ENCODE peak calls at places on chromosomes 2 and 18, in four cellular contexts. Q is body of pancreas, K is adrenal gland, P is testis. Z is an unnamed sample.

GRCh38 chr2:94762600-94762999 is 108.6 kb upstream of the TEKT4 start:
- DNase-seq in Q (no peak), K (no peak), P (no peak), Z (peak; percentile 28)

GRCh38 chr18:36389811-36390581 is 92.5 kb downstream of the FHOD3 start:
- DNase-seq in Q (no peak), K (no peak), P (no peak), Z (no peak)

GRCh38 chr2:169109502-169110409 is 40.4 kb downstream of the DHRS9 start:
- DNase-seq in Q (peak; percentile 83), K (peak; percentile 86), P (peak; percentile 89), Z (peak; percentile 91)

GRCh38 chr2:205775091-205775876 is 93.0 kb downstream of the NRP2 start:
- DNase-seq in Q (no peak), K (no peak), P (peak; percentile 38), Z (no peak)

GRCh38 chr2:45024600-45025291 is 15.5 kb upstream of the SIX2 start:
- DNase-seq in Q (peak; percentile 55), K (no peak), P (no peak), Z (peak; percentile 18)

GRCh38 chr2:3589086-3589485 is 5.8 kb upstream of the COLEC11 start:
- DNase-seq in Q (no peak), K (no peak), P (no peak), Z (no peak)

GRCh38 chr18:50757358-50757757 is 62.5 kb downstream of the MRO start:
- DNase-seq in Q (no peak), K (no peak), P (no peak), Z (no peak)

GRCh38 chr2:227908266-227909054 is 37.0 kb downstream of the DAW1 start:
- DNase-seq in Q (no peak), K (no peak), P (no peak), Z (no peak)

GRCh38 chr18:3248062-3248669 is 565 bp downstream of the MYL12A start:
- DNase-seq in Q (peak; percentile 55), K (peak; percentile 60), P (peak; percentile 44), Z (peak; percentile 65)

DNA sequence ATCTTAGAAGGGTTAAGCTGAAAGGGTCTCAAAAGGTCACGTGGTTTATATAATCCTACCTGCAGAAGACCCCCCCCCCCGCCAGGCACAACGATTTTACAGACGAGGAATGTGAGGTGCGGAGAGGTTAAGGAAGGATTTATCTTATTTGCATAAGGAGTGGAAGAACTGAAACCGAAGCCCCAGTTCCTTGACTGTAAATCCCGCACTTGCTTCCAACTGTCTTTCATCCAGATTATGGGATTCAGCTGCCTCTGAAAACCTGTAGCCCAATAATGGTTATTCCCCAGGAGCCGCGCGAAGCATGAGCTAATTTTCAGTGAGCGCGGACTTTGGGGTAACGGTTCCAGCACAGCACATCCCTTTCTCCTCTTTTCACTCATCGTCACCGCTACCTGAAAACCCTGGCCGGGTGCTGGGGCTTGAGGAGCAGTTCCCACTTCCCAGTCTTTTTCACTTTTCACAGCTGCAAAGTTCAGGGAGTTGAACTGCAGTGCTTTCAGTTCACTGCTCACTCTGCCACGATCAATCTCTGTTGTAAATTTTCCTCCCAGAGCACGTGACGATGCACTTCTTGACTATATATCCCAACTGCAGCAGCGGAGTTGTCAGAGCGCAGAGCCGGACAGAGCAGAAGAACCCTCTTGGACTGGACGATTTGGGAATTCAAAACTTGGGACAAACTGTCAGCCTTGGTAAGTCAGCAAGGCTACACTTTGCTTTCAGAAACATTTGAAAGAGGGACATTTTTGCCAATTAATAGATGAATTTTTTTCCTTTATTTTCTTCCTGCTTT is at the start of gene KCNE4:
- DNase-seq in Q (peak; percentile 63), K (peak; percentile 29), P (peak; percentile 70), Z (no peak)
- TF ChIP-seq POLR2A in Q (peak; percentile 51), K (peak; percentile 46), P (peak; percentile 28), Z (no peak)

GRCh38 chr2:26229595-26229994 is 14.8 kb downstream of the HADHA start:
- DNase-seq in Q (no peak), K (no peak), P (no peak), Z (no peak)

GRCh38 chr2:26237868-26238267 is 6.6 kb downstream of the HADHA start:
- DNase-seq in Q (no peak), K (no peak), P (no peak), Z (no peak)

GRCh38 chr2:26238301-26238958 is 6.0 kb downstream of the HADHA start:
- DNase-seq in Q (peak; percentile 48), K (peak; percentile 34), P (no peak), Z (peak; percentile 75)

GRCh38 chr2:26230806-26231205 is 13.6 kb downstream of the HADHA start:
- DNase-seq in Q (no peak), K (no peak), P (no peak), Z (no peak)

DNA sequence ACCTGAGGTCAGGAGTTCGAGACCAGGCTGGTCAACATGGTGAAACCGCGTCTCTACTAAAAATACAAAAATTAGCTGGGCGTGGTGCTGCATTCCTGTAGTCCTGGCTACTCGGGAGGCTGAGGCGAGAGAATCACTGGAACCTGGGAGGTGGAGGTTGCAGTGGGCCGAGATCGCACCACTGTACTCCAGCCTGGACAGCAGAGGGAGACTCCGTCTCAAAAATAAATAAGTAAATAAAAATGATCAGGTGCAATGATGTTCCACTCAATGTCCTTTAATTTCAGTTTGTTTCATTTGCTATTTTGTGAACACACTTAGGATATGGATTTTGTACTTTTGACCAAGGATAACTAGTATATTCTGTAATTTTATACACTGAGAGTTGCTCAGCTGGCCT is 9.3 kb downstream of the HADHA start:
- DNase-seq in Q (peak; percentile 16), K (no peak), P (no peak), Z (peak; percentile 15)
- TF ChIP-seq CTCF in Q (no peak), K (no peak), P (no peak), Z (no peak)

GRCh38 chr2:226649871-226650660 is 149.6 kb downstream of the IRS1 start:
- DNase-seq in Q (peak; percentile 70), K (peak; percentile 85), P (peak; percentile 76), Z (peak; percentile 97)
- TF ChIP-seq POLR2A in Q (no peak), K (no peak), P (no peak), Z (no peak)

GRCh38 chr2:232438951-232439757 is 16.8 kb upstream of the ALPI start:
- DNase-seq in Q (peak; percentile 34), K (peak; percentile 55), P (peak; percentile 43), Z (peak; percentile 56)
- TF ChIP-seq CTCF in Q (peak; percentile 55), K (no peak), P (peak; percentile 43), Z (no peak)

DNA sequence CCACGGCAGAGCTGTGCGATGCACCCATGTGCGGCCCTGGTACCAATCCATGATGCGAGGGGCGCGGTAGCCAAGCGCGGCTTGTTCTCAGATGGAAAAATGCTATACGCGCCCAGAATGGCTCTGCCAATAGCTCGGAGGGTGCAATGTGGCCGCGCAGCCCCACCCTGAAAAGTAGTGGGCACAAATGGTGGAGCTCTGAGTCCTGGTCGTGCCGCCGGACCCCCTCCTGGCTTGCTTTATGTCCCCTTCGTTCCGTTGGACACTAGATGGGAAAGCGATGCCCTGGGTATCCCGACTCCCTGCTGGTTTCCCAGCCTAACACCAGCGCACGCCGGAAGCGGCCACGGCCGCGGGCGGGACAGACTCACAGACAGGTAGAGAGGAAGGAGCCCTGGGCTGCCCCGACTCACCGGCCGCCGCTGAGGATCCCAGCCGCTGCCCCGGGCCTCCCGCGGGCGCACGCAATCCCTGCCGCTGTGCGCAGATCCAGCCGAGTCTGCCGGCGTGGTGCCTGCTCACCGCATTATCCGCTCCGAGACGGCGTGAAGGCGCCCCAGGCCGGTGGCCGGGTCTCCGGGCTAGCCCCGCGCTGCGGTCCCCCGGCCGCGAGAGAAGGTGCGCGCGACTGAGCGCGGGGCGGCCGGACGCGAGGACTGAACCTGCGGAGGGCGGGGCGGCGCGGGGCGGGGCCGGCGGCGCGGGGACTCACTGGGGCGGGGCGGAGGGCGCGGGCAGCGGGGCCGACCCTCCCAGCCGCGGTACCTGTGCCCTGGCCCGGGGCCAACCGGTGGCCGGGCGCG is at the start of gene CDC42EP3:
- DNase-seq in Q (peak; percentile 75), K (peak; percentile 26), P (peak; percentile 63), Z (peak; percentile 82)
- TF ChIP-seq POLR2A in Q (peak; percentile 64), K (peak; percentile 27), P (no peak), Z (peak; percentile 76)

GRCh38 chr2:128314026-128314347 is 4.7 kb downstream of the HS6ST1 start:
- DNase-seq in Q (no peak), K (no peak), P (peak; percentile 22), Z (no peak)

GRCh38 chr2:128311755-128312341 is 6.8 kb downstream of the HS6ST1 start:
- DNase-seq in Q (no peak), K (peak; percentile 10), P (peak; percentile 13), Z (no peak)

GRCh38 chr2:128314348-128315121 is 4.1 kb downstream of the HS6ST1 start:
- DNase-seq in Q (no peak), K (no peak), P (peak; percentile 16), Z (peak; percentile 2)

GRCh38 chr2:128312411-128312810 is 6.3 kb downstream of the HS6ST1 start:
- DNase-seq in Q (no peak), K (no peak), P (no peak), Z (no peak)

GRCh38 chr2:128313076-128313836 is 5.4 kb downstream of the HS6ST1 start:
- DNase-seq in Q (no peak), K (no peak), P (peak; percentile 29), Z (peak; percentile 43)
- TF ChIP-seq CTCF in Q (no peak), K (no peak), P (no peak), Z (peak; percentile 11)

GRCh38 chr2:10125842-10126596 is 3.5 kb downstream of the RRM2 start:
- DNase-seq in Q (no peak), K (no peak), P (no peak), Z (no peak)

GRCh38 chr2:10128420-10128819 is 5.9 kb downstream of the RRM2 start:
- DNase-seq in Q (no peak), K (no peak), P (no peak), Z (no peak)

GRCh38 chr2:10124538-10125045 is 2.1 kb downstream of the RRM2 start:
- DNase-seq in Q (peak; percentile 68), K (peak; percentile 63), P (peak; percentile 62), Z (peak; percentile 85)

GRCh38 chr2:10129490-10129889 is 7.0 kb downstream of the RRM2 start:
- DNase-seq in Q (no peak), K (no peak), P (no peak), Z (no peak)

GRCh38 chr2:10126627-10127026 is 4.1 kb downstream of the RRM2 start:
- DNase-seq in Q (peak; percentile 64), K (peak; percentile 65), P (no peak), Z (no peak)
- TF ChIP-seq POLR2A in Q (no peak), K (no peak), P (no peak), Z (no peak)

Z was measured in NB4.